ENCODE peak calls at places on chromosome 4, in nine cellular contexts. A is NCI-H748 treated with DMSO at 0.1 percent for 48 hours, I is AG04450, T is GM23338, N is T-helper 1 cell, L is activated T-cell treated with anti-CD3 and anti-CD28 coated beads for 48 hours, U is BE2C, D is NCI-H345, G is aorta. Z is an unnamed sample.

GRCh38 chr4:118842055-118842454 is 6.1 kb upstream of the SEC24D start:
- DNase-seq in A (no peak), I (no peak), T (no peak), N (no peak), L (no peak), U (no peak), D (no peak), G (no peak), Z (no peak)

GRCh38 chr4:138522366-138522765 is 280.2 kb upstream of the SLC7A11 start:
- DNase-seq in A (peak), I (no peak), T (peak), N (no peak), L (no peak), U (no peak), D (no peak), G (no peak), Z (no peak)

GRCh38 chr4:46979283-46979682 is 14.1 kb downstream of the GABRA4 start:
- DNase-seq in A (no peak), I (no peak), T (no peak), N (no peak), L (no peak), U (no peak), D (no peak), G (no peak), Z (no peak)

GRCh38 chr4:102196221-102196620 is 149.1 kb downstream of the SLC39A8 start:
- DNase-seq in A (no peak), I (no peak), T (no peak), N (no peak), L (no peak), U (no peak), D (no peak), G (no peak), Z (peak)

GRCh38 chr4:180134116-180134866 is 2108.9 kb upstream of the TENM3 start:
- DNase-seq in A (no peak), I (no peak), T (peak), N (no peak), L (no peak), U (peak), D (no peak), G (no peak), Z (no peak)

GRCh38 chr4:120682981-120683380 is 239.5 kb downstream of the PRDM5 start:
- DNase-seq in A (no peak), I (no peak), T (no peak), N (no peak), L (no peak), U (no peak), D (no peak), G (no peak), Z (no peak)

GRCh38 chr4:76250962-76251361 is 559 bp upstream of the FAM47E start:
- DNase-seq in A (no peak), I (no peak), T (peak), N (no peak), L (no peak), U (no peak), D (peak), G (no peak), Z (no peak)

GRCh38 chr4:166972071-166972470 is 262.2 kb downstream of the SPOCK3 start:
- DNase-seq in A (no peak), I (no peak), T (no peak), N (no peak), L (no peak), U (peak), D (no peak), G (no peak), Z (no peak)

GRCh38 chr4:144509088-144509854 is 136.7 kb upstream of the HHIP start:
- DNase-seq in A (no peak), I (no peak), T (peak), N (no peak), L (no peak), U (no peak), D (no peak), G (no peak), Z (no peak)

GRCh38 chr4:30720021-30720655 is at the start of gene PCDH7:
- DNase-seq in A (peak), I (no peak), T (peak), N (no peak), L (no peak), U (no peak), D (peak), G (no peak), Z (no peak)